ENCODE peak calls at places on chromosomes 5 and 9, in four cellular contexts. T, C, P and O are unnamed samples.

GRCh38 chr9:82333671-82334070 is 345.1 kb downstream of the SPATA31D1 start:
- DNase-seq in C (no peak), P (no peak), T (no peak), O (no peak)

GRCh38 chr9:87148391-87149237 is 201.3 kb upstream of the GAS1 start:
- DNase-seq in T (peak; percentile 81), P (no peak), C (peak; percentile 7), O (no peak)

GRCh38 chr9:19934301-19934868 is 145.5 kb upstream of the SLC24A2 start:
- DNase-seq in P (no peak), C (no peak), T (no peak), O (no peak)

GRCh38 chr5:174526177-174526576 is 198.2 kb upstream of the MSX2 start:
- DNase-seq in T (no peak), C (no peak), P (no peak), O (no peak)

GRCh38 chr5:23820764-23821471 is 313.5 kb downstream of the PRDM9 start:
- DNase-seq in P (no peak), C (no peak), T (peak; percentile 1), O (no peak)

GRCh38 chr9:6080154-6080716 is 64.8 kb upstream of the RANBP6 start:
- DNase-seq in T (peak; percentile 75), C (peak; percentile 71), P (peak; percentile 83), O (peak; percentile 61)

GRCh38 chr5:88203977-88204735 is 64.5 kb downstream of the TMEM161B start:
- DNase-seq in P (no peak), T (no peak), C (no peak), O (no peak)

GRCh38 chr9:136829412-136829811 is 12.9 kb upstream of the AJM1 start:
- DNase-seq in P (no peak), T (no peak), C (no peak), O (no peak)

GRCh38 chr5:171953860-171954701 is 52.4 kb downstream of the FBXW11 start:
- DNase-seq in C (peak; percentile 53), P (peak; percentile 62), T (no peak), O (no peak)

GRCh38 chr9:36765468-36766341 is 193.0 kb downstream of the MELK start:
- DNase-seq in C (peak; percentile 95), T (peak; percentile 97), P (peak; percentile 82), O (peak; percentile 86)

GRCh38 chr5:79135790-79136553 is 24.4 kb downstream of the BHMT start:
- DNase-seq in C (no peak), P (no peak), T (no peak), O (no peak)

GRCh38 chr5:79133657-79134451 is 22.2 kb downstream of the BHMT start:
- DNase-seq in T (peak; percentile 69), P (peak; percentile 64), C (peak; percentile 52), O (peak; percentile 44)

GRCh38 chr5:79136618-79137017 is 25.0 kb downstream of the BHMT start:
- DNase-seq in T (no peak), P (no peak), C (no peak), O (no peak)

GRCh38 chr5:79130781-79131180 is 19.2 kb downstream of the BHMT start:
- DNase-seq in P (no peak), T (peak; percentile 66), C (no peak), O (no peak)

GRCh38 chr5:79133121-79133656 is 21.6 kb downstream of the BHMT start:
- DNase-seq in P (peak; percentile 7), C (peak; percentile 15), T (peak; percentile 30), O (no peak)
- TF ChIP-seq CTCF in P (peak; percentile 38), C (peak; percentile 40), T (peak; percentile 57), O (no peak)

GRCh38 chr5:71925608-71926091 is 181.6 kb upstream of the MAP1B start:
- DNase-seq in T (no peak), C (no peak), P (no peak), O (no peak)

GRCh38 chr5:71924325-71924724 is 182.9 kb upstream of the MAP1B start:
- DNase-seq in C (no peak), T (no peak), P (no peak), O (no peak)

GRCh38 chr5:71923755-71924154 is 183.5 kb upstream of the MAP1B start:
- DNase-seq in P (no peak), C (no peak), T (no peak), O (no peak)

GRCh38 chr5:71924980-71925379 is 182.3 kb upstream of the MAP1B start:
- DNase-seq in C (no peak), T (no peak), P (no peak), O (no peak)

GRCh38 chr5:71922584-71923106 is 184.6 kb upstream of the MAP1B start:
- DNase-seq in C (no peak), T (no peak), P (peak; percentile 3), O (no peak)
- TF ChIP-seq GABPA in C (peak; percentile 75), T (peak; percentile 47), P (no peak), O (no peak)

DNA sequence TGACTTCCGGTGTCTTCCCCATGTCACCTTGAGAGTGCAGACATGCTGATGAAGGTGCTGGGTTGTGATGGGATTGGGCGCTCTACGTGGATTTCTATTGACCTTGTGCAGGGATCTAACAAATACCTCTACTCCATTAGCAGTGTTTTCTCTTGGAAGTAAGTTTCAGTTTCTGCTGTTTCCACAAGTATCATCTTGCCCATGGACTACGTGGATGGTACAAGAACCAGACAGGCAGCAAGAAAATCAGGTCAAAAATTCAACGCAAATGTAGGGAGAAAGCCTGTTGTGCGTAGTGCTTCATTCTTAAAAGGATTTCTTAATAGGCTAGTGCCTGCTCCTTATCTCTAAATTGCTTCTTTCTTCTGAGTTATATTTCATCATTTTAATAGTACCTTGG is 60.8 kb downstream of the AOPEP start:
- DNase-seq in P (no peak), T (no peak), C (no peak), O (no peak)
- TF ChIP-seq POLR2AphosphoS5 in P (no peak), T (no peak), C (no peak), O (no peak)

GRCh38 chr9:71822455-71822854 is 54.1 kb upstream of the CEMIP2 start:
- DNase-seq in T (no peak), P (no peak), C (no peak), O (no peak)

GRCh38 chr9:71822935-71823334 is 54.6 kb upstream of the CEMIP2 start:
- DNase-seq in T (no peak), C (no peak), P (no peak), O (no peak)

GRCh38 chr9:71819115-71819739 is 50.9 kb upstream of the CEMIP2 start:
- DNase-seq in P (peak; percentile 16), T (peak; percentile 13), C (peak; percentile 19), O (no peak)

GRCh38 chr9:71816782-71817549 is 48.7 kb upstream of the CEMIP2 start:
- DNase-seq in T (no peak), P (no peak), C (no peak), O (no peak)

DNA sequence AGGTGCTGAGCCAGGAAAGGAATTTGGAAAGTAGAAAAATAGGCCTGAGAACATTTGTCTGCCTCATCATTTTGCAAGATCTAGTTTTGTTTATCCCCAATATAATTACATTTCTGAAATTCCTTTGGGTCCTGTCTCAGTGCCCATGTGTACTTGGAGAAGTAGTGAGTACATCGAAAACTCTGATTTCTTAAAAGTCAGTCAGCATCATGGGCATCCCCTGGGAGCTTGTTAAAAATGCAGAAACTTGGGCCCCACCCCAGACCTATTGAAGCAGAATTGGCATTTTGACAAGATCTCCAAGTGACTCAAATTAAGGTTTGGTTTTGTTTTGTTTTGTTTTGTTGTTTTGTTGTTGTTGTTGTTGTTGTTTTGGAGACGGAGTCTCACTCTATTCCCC is 52.2 kb upstream of the CEMIP2 start:
- DNase-seq in T (no peak), C (no peak), P (no peak), O (no peak)
- TF ChIP-seq CTCF in T (no peak), C (no peak), P (no peak), O (no peak)

DNA sequence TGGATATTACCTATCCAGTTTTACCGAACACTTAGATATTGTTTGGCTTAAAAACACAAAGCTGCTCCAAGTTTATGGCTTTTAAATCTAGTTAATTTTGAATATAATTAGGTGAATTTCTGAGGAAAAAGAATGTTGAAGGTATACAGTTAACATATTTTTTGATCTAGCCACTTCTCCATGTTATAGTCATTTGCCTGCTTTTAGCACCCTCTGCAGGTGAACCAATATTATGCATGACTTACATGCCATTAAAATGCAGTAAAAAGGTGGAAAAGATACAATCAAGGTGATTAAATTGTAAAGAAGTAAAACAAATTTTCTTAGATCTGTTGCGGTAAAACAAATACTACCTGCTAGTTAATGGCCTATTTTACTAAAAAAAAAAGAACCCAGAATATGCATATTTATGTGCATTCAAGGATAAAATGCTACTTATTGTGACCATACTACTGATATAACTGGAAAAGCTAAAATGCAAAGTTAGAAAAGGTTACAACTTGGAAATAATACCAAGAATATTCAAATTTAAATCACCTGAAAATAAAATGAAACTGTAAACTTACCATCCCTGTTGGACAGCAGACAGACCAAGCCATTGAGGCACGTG is 132.1 kb downstream of the AP3B1 start:
- DNase-seq in C (peak; percentile 12), P (peak; percentile 13), T (peak; percentile 37), O (no peak)
- TF ChIP-seq GABPA in C (no peak), P (no peak), T (no peak), O (no peak)

DNA sequence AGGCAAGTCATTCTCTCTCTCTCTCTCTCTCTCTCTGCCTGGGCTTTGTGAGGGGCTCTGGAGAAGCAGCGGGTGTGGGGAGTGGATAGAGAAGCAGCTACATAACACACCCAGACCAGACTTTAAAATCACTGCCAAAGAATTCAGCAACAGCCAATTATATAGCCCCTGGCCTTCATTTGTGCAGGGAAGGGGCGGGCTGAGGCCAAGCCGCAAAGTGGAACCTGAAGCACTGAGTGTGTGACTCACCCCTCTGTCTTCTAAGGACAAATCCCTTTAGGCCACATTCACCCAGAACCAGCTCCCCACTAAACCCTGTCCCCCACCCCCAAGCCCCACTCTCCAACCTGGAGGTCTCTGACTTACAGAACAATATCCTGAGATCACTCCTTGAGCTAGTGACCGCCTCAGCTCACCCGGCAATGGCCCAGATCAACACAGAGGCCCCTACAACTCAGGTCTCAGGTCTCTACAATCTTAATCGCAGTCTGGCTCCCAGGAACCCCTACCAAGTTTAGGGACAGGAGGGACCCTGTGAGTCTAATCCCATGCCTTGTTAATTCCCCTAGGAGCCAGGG is 6.0 kb downstream of the B4GALT1 start:
- DNase-seq in P (no peak), C (no peak), T (peak; percentile 62), O (no peak)
- TF ChIP-seq POLR2AphosphoS5 in P (no peak), C (no peak), T (peak; percentile 74), O (no peak)

GRCh38 chr5:124790895-124791732 is 44.7 kb upstream of the ZNF608 start:
- DNase-seq in P (no peak), C (no peak), T (no peak), O (no peak)
- TF ChIP-seq CTCF in P (no peak), C (no peak), T (no peak), O (no peak)

GRCh38 chr5:107555425-107556090 is 115.2 kb downstream of the EFNA5 start:
- DNase-seq in C (no peak), P (no peak), T (no peak), O (no peak)
- TF ChIP-seq GABPA in C (no peak), P (no peak), T (no peak), O (no peak)

DNA sequence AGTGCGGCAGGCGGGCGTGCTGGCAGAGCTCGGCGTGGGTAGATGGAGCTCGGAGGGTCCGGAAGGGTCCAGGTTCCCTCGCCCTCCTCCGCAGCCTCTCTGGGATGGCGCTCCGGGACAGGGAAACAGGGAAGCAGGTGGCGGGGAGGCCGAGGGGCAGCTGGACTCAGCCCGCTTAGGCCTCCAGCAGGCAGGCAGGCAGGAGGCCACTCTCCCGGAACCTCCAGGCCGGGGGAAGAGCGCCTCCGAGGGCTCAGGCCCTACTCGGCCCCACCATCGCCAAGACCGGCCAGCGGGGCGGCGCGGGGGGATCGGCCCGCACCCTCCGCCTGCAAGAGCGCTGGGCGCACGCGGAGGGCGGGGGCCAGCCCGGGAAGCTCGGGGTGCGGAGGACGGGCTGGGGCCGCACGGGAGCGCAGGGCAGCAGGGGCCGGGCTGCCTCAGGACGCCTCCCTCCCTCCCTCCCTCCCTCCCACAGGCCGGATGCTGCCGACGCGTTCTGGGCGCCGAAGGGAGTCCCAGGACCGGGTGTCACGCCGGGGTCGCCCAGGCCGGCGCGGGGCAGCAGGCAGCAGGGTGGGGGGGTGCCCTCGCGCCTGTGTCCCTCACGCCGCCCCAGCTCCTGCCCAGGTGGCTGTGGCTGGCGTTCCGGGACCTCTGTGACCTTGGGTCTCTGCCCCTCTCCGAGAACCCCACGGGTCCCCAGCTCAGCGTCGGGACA is 977 bp downstream of the MGAT4B start:
- DNase-seq in T (peak; percentile 86), C (peak; percentile 79), P (no peak), O (no peak)
- TF ChIP-seq POLR2AphosphoS5 in T (no peak), C (peak; percentile 37), P (no peak), O (no peak)